ENCODE peak calls at places on chromosomes 13 and 19, in four cellular contexts. P is heart right ventricle, J is spleen, B is heart left ventricle. O is an unnamed sample. For H3K36me3, the result is how much of the 10 kb centered on the place peaks cover.

GRCh38 chr19:45276284-45276687 is 25.2 kb downstream of the MARK4 start:
- DNase-seq in P (no peak), J (no peak), B (no peak), O (no peak)

GRCh38 chr19:4449826-4450075 is 7.8 kb downstream of the UBXN6 start:
- DNase-seq in P (no peak), J (no peak), B (no peak), O (no peak)

GRCh38 chr19:41691268-41691970 is 3.3 kb upstream of the CEACAM7 start:
- DNase-seq in P (no peak), J (no peak), B (no peak), O (no peak)

GRCh38 chr13:96181886-96182285 is 92.0 kb downstream of the HS6ST3 start:
- DNase-seq in P (no peak), J (no peak), B (no peak), O (no peak)

GRCh38 chr13:46313441-46314257 is 73.4 kb downstream of the RUBCNL start:
- DNase-seq in P (no peak), J (no peak), B (no peak), O (no peak)

GRCh38 chr19:10217085-10217484 is 14.0 kb downstream of the S1PR2 start:
- DNase-seq in P (no peak), J (no peak), B (no peak), O (no peak)

GRCh38 chr19:37329686-37330085 is 41.2 kb upstream of the ZNF527 start:
- DNase-seq in P (no peak), J (no peak), B (no peak), O (no peak)

GRCh38 chr13:28442872-28443271 is 52.1 kb downstream of the FLT1 start:
- DNase-seq in P (peak), J (no peak), B (no peak), O (no peak)

GRCh38 chr19:10122066-10122465 is 2.4 kb upstream of the EIF3G start:
- DNase-seq in P (no peak), J (no peak), B (no peak), O (no peak)

GRCh38 chr19:53659292-53659691 is 27.5 kb downstream of the DPRX start:
- DNase-seq in P (no peak), J (no peak), B (no peak), O (no peak)

GRCh38 chr19:27774827-27775226 is 1438.1 kb downstream of the UQCRFS1 start:
- DNase-seq in P (no peak), J (no peak), B (no peak), O (no peak)

GRCh38 chr13:31131470-31131961 is 30.2 kb downstream of the HSPH1 start:
- DNase-seq in P (no peak), J (no peak), B (no peak), O (no peak)

GRCh38 chr13:53200075-53200474 is 171.5 kb downstream of the OLFM4 start:
- DNase-seq in P (no peak), J (no peak), B (peak), O (peak)

GRCh38 chr13:53198699-53199098 is 170.1 kb downstream of the OLFM4 start:
- DNase-seq in P (no peak), J (no peak), B (no peak), O (no peak)

GRCh38 chr13:53201454-53202225 is 173.0 kb downstream of the OLFM4 start:
- DNase-seq in P (peak), J (peak), B (peak), O (peak)

GRCh38 chr13:53198017-53198416 is 169.4 kb downstream of the OLFM4 start:
- DNase-seq in P (no peak), J (no peak), B (no peak), O (no peak)

DNA sequence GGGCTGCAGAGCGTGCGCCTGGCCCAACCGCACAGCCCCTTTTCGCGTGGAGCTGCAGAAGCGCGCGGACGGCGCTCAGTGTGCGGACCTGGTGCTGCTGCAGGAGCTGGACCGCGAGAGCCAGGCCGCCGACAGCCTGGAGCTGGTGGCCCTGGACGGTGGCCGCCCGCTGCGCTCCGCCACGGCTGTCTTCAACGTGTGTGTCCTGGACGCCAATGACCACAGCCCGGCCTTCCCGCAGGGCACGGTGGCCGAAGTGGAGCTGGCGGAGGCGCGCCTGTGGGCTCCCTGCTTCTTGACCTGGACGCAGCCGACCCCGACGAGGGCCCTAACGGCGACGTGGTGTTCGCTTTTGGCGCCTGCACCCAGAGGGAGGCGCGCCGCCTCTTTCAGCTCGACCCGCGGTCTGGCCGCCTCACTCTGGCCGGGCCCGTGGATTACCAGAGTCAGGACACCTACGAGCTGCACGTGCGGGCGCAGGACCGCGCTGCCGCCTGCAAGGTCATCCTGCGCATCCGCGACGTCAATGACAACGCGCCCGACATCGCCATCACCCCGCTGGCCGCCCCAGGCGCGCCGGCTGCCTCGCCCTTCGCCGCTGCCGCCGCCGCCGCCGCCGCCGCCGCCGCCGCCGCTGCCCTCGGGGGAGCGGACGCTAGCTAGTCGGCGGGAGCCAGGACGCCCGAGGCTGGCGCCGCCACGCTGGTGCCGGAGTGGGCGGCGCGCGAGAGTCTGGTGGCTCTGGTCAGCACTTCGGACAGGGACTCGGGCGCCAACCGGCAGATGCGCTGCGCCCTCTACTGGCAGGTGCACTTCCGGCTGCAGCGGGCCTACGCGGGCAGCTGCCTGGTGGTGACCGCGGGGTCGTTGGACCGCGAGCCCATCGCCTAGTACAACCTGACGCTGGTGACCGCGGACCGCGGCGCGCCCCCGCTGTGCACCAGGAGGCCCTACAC is 172.2 kb downstream of the OLFM4 start:
- DNase-seq in P (peak), J (peak), B (peak), O (peak)
- TF ChIP-seq CTCF in P (peak), J (no peak), B (peak), O (peak)

DNA sequence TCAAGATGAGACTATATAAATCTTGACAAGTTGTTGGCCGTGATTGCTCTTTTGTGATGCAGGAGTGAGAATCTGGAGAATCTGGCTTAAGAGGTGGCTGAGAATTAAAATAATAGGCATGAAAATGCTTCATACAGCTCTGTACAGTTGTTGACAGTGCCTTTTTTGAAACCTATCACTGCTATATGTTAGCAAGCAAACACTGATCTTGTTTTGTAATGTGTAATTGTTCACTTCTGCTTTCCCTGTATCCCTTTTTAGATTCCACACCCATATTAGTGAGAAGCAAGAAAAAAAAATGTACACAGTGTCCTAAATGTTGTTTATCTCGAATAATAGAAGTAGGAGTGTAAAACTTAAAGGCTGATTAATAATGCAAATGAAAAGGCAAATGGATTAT is 31.0 kb downstream of the ITM2B start:
- DNase-seq in P (no peak), J (no peak), B (no peak), O (no peak)
- H3K36me3 ChIP-seq in P (under half), J (under half), B (half or more), O (under half)

GRCh38 chr13:35990196-35990595 is 141.0 kb downstream of the DCLK1 start:
- DNase-seq in P (no peak), J (no peak), B (no peak), O (no peak)
- TF ChIP-seq CTCF in P (no peak), J (no peak), B (no peak), O (no peak)

GRCh38 chr13:43686557-43686956 is 100.2 kb downstream of the ENOX1 start:
- DNase-seq in P (peak), J (no peak), B (no peak), O (no peak)

GRCh38 chr13:43682698-43683097 is 104.1 kb downstream of the ENOX1 start:
- DNase-seq in P (no peak), J (no peak), B (no peak), O (no peak)

GRCh38 chr13:43688230-43688907 is 98.4 kb downstream of the ENOX1 start:
- DNase-seq in P (no peak), J (no peak), B (no peak), O (no peak)

GRCh38 chr13:43684947-43685725 is 101.6 kb downstream of the ENOX1 start:
- DNase-seq in P (no peak), J (no peak), B (no peak), O (no peak)

DNA sequence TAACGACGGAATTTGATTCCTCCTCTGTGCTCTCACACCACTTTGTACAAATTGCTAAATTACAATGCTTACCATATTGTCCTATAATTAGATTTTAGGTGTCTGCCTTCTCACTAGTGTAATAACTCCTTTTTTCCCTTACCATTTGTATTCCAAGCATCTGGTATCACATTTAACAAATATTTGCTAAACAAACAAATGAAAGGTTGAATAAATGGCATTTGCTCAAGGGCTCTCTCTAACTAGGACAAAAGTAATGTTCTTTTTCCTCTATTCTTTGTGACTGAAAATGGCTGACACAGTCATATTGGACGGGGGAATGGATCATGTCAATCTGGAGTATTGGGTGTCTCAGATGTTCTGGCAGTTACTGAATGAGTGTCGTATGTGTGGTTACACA is 99.7 kb downstream of the ENOX1 start:
- DNase-seq in P (no peak), J (no peak), B (no peak), O (no peak)
- H3K36me3 ChIP-seq in P (under half), J (under half), B (under half), O (under half)

GRCh38 chr19:18718015-18718526 is 34.6 kb downstream of the CRTC1 start:
- DNase-seq in P (no peak), J (no peak), B (no peak), O (no peak)

GRCh38 chr19:18718846-18719458 is 35.5 kb downstream of the CRTC1 start:
- DNase-seq in P (no peak), J (no peak), B (no peak), O (no peak)

GRCh38 chr19:18717601-18718000 is 34.1 kb downstream of the CRTC1 start:
- DNase-seq in P (no peak), J (no peak), B (no peak), O (peak)

GRCh38 chr19:18715416-18715815 is 31.9 kb downstream of the CRTC1 start:
- DNase-seq in P (no peak), J (no peak), B (no peak), O (no peak)

GRCh38 chr19:18716857-18717256 is 33.4 kb downstream of the CRTC1 start:
- DNase-seq in P (no peak), J (no peak), B (no peak), O (no peak)
- TF ChIP-seq CTCF in P (no peak), J (no peak), B (no peak), O (no peak)

GRCh38 chr19:36110487-36111199 is at the start of gene OVOL3:
- DNase-seq in P (no peak), J (no peak), B (no peak), O (no peak)

GRCh38 chr19:36111200-36111539 is 227 bp downstream of the OVOL3 start:
- DNase-seq in P (no peak), J (no peak), B (no peak), O (no peak)

GRCh38 chr19:36106441-36106840 is 4.5 kb upstream of the OVOL3 start:
- DNase-seq in P (no peak), J (no peak), B (no peak), O (no peak)

GRCh38 chr19:36106991-36107390 is 4.0 kb upstream of the OVOL3 start:
- DNase-seq in P (no peak), J (no peak), B (no peak), O (no peak)

DNA sequence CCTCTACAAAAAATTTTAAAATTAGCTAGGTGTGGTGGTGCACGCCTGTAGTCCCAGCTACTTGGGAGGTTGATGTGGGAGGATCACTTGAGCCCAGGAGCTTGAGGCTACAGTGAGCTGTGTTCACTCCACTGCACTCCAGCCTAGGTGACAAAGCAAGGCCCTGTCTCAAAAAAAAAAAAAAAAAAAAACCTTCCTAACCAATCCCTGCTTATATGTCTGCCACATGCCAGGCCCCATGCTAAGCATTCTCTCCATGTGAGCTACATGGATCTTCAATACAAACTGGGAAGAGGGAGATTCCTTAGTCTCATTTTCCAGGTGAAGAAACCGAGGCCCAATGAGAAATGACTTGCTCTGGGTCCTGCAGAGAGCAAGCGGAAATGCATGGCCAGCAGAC is 2.3 kb upstream of the OVOL3 start:
- DNase-seq in P (no peak), J (no peak), B (no peak), O (no peak)
- H3K36me3 ChIP-seq in P (under half), J (under half), B (under half), O (under half)

DNA sequence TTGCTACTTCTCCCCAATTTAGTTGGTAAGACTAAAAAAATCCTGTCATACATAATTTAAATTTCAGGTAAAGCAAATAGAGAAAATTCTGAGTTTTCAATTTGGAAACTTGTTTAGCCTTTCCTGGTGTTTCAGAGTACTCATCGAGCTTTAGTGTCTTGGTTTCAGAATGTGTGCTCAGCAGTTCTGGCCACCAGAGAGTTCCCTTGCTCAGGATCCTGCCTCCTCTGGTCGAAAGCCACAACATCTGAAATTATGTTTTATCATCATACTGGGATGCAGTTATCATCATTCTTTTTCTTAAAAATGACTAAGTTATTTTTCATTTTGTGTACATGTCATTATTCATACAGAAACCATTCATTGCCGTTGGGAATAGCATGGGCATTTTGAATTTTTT is 263.2 kb upstream of the SPRY2 start:
- DNase-seq in P (no peak), J (no peak), B (no peak), O (no peak)
- TF ChIP-seq CTCF in P (no peak), J (no peak), B (peak), O (no peak)

GRCh38 chr19:19645233-19645870 is 1.9 kb upstream of the GMIP start:
- DNase-seq in P (no peak), J (no peak), B (no peak), O (no peak)

GRCh38 chr19:19649580-19649995 is 6.1 kb upstream of the GMIP start:
- DNase-seq in P (no peak), J (no peak), B (no peak), O (no peak)

GRCh38 chr19:19650331-19650730 is 6.9 kb upstream of the GMIP start:
- DNase-seq in P (no peak), J (no peak), B (no peak), O (no peak)

GRCh38 chr19:19649159-19649558 is 5.7 kb upstream of the GMIP start:
- DNase-seq in P (no peak), J (no peak), B (no peak), O (no peak)

GRCh38 chr19:19647037-19647835 is 3.8 kb upstream of the GMIP start:
- DNase-seq in P (no peak), J (no peak), B (no peak), O (no peak)
- H3K36me3 ChIP-seq in P (half or more), J (half or more), B (under half), O (under half)